ENCODE peak calls at places on chromosomes 12 and 14, in six cellular contexts. M, V, W, F, O and R are unnamed samples.

GRCh38 chr12:59928416-59928815 is 332.6 kb downstream of the SLC16A7 start:
- DNase-seq in M (no peak), V (no peak), W (no peak), F (peak), O (no peak), R (no peak)

GRCh38 chr14:64723691-64724577 is 19.7 kb downstream of the PLEKHG3 start:
- DNase-seq in M (no peak), V (no peak), W (no peak), F (no peak), O (no peak), R (no peak)

GRCh38 chr12:92206596-92206995 is 61.0 kb upstream of the BTG1 start:
- DNase-seq in M (no peak), V (no peak), W (no peak), F (no peak), O (no peak), R (no peak)

GRCh38 chr14:21528381-21529348 is 2.5 kb upstream of the SALL2 start:
- DNase-seq in M (no peak), V (no peak), W (no peak), F (peak), O (no peak), R (no peak)

GRCh38 chr12:109600481-109600880 is 26.9 kb downstream of the MVK start:
- DNase-seq in M (no peak), V (no peak), W (no peak), F (no peak), O (no peak), R (no peak)

GRCh38 chr14:104751539-104752337 is 1.2 kb upstream of the SIVA1 start:
- DNase-seq in M (no peak), V (no peak), W (no peak), F (no peak), O (no peak), R (no peak)

GRCh38 chr14:98227000-98227726 is 1044.8 kb downstream of the BCL11B start:
- DNase-seq in M (no peak), V (no peak), W (no peak), F (no peak), O (no peak), R (no peak)

GRCh38 chr14:104313674-104314073 is 175.3 kb downstream of the KIF26A start:
- DNase-seq in M (no peak), V (no peak), W (no peak), F (no peak), O (no peak), R (no peak)

GRCh38 chr14:98198385-98198784 is 1073.6 kb downstream of the BCL11B start:
- DNase-seq in M (no peak), V (no peak), W (no peak), F (no peak), O (no peak), R (no peak)

GRCh38 chr14:86646688-86647687 is 1117.0 kb downstream of the FLRT2 start:
- DNase-seq in M (no peak), V (no peak), W (no peak), F (peak), O (no peak), R (no peak)

GRCh38 chr12:63006536-63006935 is 71.6 kb upstream of the PPM1H start:
- DNase-seq in M (no peak), V (no peak), W (no peak), F (no peak), O (no peak), R (no peak)

GRCh38 chr12:47328831-47329545 is 249.2 kb upstream of the AMIGO2 start:
- DNase-seq in M (no peak), V (peak), W (no peak), F (peak), O (no peak), R (no peak)

GRCh38 chr14:75123991-75124390 is 2.9 kb downstream of the NEK9 start:
- DNase-seq in M (no peak), V (no peak), W (no peak), F (peak), O (no peak), R (no peak)

GRCh38 chr12:116515674-116516073 is 43.5 kb upstream of the MAP1LC3B2 start:
- DNase-seq in M (no peak), V (no peak), W (no peak), F (no peak), O (no peak), R (no peak)

GRCh38 chr12:66497000-66497897 is 181.6 kb downstream of the GRIP1 start:
- DNase-seq in M (no peak), V (no peak), W (no peak), F (no peak), O (no peak), R (no peak)

GRCh38 chr12:107400686-107401447 is 284.7 kb upstream of the PWP1 start:
- DNase-seq in M (no peak), V (no peak), W (no peak), F (peak), O (no peak), R (no peak)

GRCh38 chr12:59742831-59743230 is 147.0 kb downstream of the SLC16A7 start:
- DNase-seq in M (no peak), V (no peak), W (no peak), F (peak), O (no peak), R (no peak)

GRCh38 chr12:14284189-14284722 is 81.2 kb upstream of the ATF7IP start:
- DNase-seq in M (no peak), V (no peak), W (no peak), F (peak), O (no peak), R (no peak)

GRCh38 chr12:71556881-71557280 is 106.8 kb downstream of the ZFC3H1 start:
- DNase-seq in M (no peak), V (peak), W (no peak), F (peak), O (no peak), R (no peak)

GRCh38 chr14:61671086-61671485 is 24.2 kb upstream of the HIF1A start:
- DNase-seq in M (no peak), V (no peak), W (no peak), F (no peak), O (no peak), R (no peak)

GRCh38 chr12:49126852-49127763 is 4.1 kb downstream of the TUBA1B start:
- DNase-seq in M (no peak), V (no peak), W (no peak), F (no peak), O (no peak), R (no peak)

GRCh38 chr14:70096866-70097265 is 91.9 kb downstream of the SLC8A3 start:
- DNase-seq in M (peak), V (no peak), W (no peak), F (peak), O (no peak), R (no peak)

GRCh38 chr12:90024261-90024660 is 315.6 kb upstream of the ATP2B1 start:
- DNase-seq in M (no peak), V (peak), W (no peak), F (peak), O (no peak), R (no peak)

GRCh38 chr12:117068492-117068891 is 30.7 kb downstream of the TESC start:
- DNase-seq in M (no peak), V (no peak), W (no peak), F (no peak), O (no peak), R (no peak)

GRCh38 chr12:44716681-44717080 is 159.4 kb downstream of the NELL2 start:
- DNase-seq in M (no peak), V (no peak), W (no peak), F (no peak), O (no peak), R (no peak)

GRCh38 chr12:128069359-128069997 is 197.5 kb upstream of the TMEM132C start:
- DNase-seq in M (peak), V (no peak), W (no peak), F (peak), O (peak), R (no peak)

GRCh38 chr12:12683725-12684124 is 12.3 kb downstream of the GPR19 start:
- DNase-seq in M (no peak), V (no peak), W (no peak), F (no peak), O (no peak), R (no peak)

GRCh38 chr14:39025810-39026627 is 77.0 kb downstream of the SEC23A start:
- DNase-seq in M (no peak), V (no peak), W (no peak), F (no peak), O (no peak), R (no peak)

GRCh38 chr12:1584326-1584725 is 10.1 kb downstream of the FBXL14 start:
- DNase-seq in M (no peak), V (no peak), W (no peak), F (no peak), O (no peak), R (no peak)

GRCh38 chr14:99248761-99249171 is 23.2 kb downstream of the BCL11B start:
- DNase-seq in M (no peak), V (no peak), W (no peak), F (no peak), O (no peak), R (no peak)

GRCh38 chr14:83470466-83470865 is 1936.8 kb upstream of the SEL1L start:
- DNase-seq in M (no peak), V (no peak), W (no peak), F (no peak), O (no peak), R (no peak)

GRCh38 chr14:71722885-71723284 is 209.3 kb upstream of the RGS6 start:
- DNase-seq in M (no peak), V (no peak), W (no peak), F (no peak), O (peak), R (no peak)

GRCh38 chr14:71721791-71722190 is 210.4 kb upstream of the RGS6 start:
- DNase-seq in M (no peak), V (no peak), W (no peak), F (no peak), O (no peak), R (no peak)

GRCh38 chr14:71725802-71726638 is 206.2 kb upstream of the RGS6 start:
- DNase-seq in M (no peak), V (no peak), W (no peak), F (peak), O (no peak), R (no peak)

GRCh38 chr14:71716371-71716770 is 215.9 kb upstream of the RGS6 start:
- DNase-seq in M (no peak), V (no peak), W (no peak), F (peak), O (no peak), R (no peak)

GRCh38 chr14:71720978-71721624 is 211.1 kb upstream of the RGS6 start:
- DNase-seq in M (peak), V (no peak), W (no peak), F (peak), O (peak), R (no peak)
- TF ChIP-seq CTCF in M (peak), V (peak), W (peak), F (peak), O (no peak), R (peak)

GRCh38 chr14:106044949-106045596 is 518.7 kb downstream of the TMEM121 start:
- DNase-seq in M (no peak), V (no peak), W (no peak), F (no peak), O (peak), R (no peak)
- TF ChIP-seq CTCF in M (no peak), V (no peak), W (peak), F (peak), O (no peak), R (no peak)

GRCh38 chr14:77470192-77470870 is 12.4 kb downstream of the AHSA1 start:
- DNase-seq in M (no peak), V (no peak), W (no peak), F (no peak), O (peak), R (no peak)

GRCh38 chr14:77474763-77475162 is 16.9 kb downstream of the AHSA1 start:
- DNase-seq in M (no peak), V (no peak), W (no peak), F (no peak), O (no peak), R (no peak)

GRCh38 chr14:77469041-77469440 is 11.1 kb downstream of the AHSA1 start:
- DNase-seq in M (no peak), V (no peak), W (peak), F (no peak), O (peak), R (no peak)

GRCh38 chr14:77467801-77468200 is 9.9 kb downstream of the AHSA1 start:
- DNase-seq in M (no peak), V (no peak), W (no peak), F (no peak), O (no peak), R (no peak)

DNA sequence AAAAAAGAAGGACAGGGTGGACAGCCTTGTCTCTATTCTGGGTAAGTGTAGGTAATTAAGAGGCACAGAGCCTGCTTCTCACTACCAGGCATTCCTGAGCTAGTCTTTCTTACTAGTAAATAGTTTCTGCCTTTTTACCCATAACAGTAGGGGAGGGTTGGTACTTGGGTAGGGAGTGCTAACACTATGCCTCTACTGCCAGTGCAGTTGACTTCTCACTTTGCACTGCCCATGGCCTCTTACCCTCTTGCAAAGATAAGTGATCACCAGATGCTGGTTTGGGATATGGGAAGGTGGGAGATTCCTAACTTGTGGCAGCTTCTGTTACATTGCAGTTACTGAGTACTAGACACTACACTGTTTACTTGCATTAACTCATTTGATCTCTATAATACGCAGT is 11.6 kb downstream of the AHSA1 start:
- DNase-seq in M (no peak), V (no peak), W (no peak), F (no peak), O (no peak), R (no peak)
- TF ChIP-seq CTCF in M (no peak), V (no peak), W (no peak), F (no peak), O (no peak), R (no peak)

GRCh38 chr14:49052516-49052915 is 533.7 kb downstream of the RPS29 start:
- DNase-seq in M (no peak), V (no peak), W (no peak), F (peak), O (no peak), R (no peak)

GRCh38 chr14:49057838-49058510 is 528.2 kb downstream of the RPS29 start:
- DNase-seq in M (no peak), V (no peak), W (no peak), F (no peak), O (no peak), R (no peak)
- TF ChIP-seq CTCF in M (no peak), V (no peak), W (no peak), F (no peak), O (no peak), R (no peak)

GRCh38 chr14:102592969-102593840 is 756 bp downstream of the RCOR1 start:
- DNase-seq in M (peak), V (no peak), W (peak), F (peak), O (peak), R (peak)
- TF ChIP-seq CTCF in M (no peak), V (peak), W (peak), F (peak), O (peak), R (peak)

DNA sequence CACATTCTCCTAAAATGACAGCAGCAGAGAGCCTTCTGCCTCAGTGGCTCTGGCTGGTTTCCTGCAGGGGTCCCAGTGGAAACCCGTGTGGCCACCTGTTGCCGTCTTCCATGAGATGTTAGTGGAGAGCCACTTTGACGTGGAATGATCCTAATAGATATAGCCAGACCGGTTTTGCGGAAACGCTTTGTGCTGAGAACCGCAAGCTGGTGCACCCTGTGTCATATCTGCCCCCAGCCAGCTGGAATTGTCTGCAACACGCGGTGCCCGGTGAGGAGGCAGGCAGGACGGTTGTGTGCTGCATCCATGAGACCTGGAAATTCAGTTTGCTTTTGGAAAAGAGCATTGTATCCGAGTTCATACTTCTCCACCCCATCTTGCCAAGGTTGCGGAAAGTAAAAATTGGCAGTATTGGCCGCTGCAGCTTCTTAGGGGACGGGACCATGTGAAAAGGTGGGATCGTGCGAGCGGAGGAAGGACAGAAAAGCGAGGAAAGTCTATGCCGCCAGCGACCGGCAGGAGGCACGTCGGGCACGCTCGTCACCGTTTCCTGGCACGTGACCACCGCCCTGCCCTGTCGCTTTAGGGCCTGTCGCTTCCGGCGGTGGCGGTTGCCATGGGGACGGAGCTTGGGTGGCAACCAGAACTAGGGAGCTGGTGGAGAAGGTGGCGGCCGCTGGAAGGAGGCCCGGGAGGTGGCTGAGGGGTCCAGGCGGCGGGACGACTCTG is at the start of gene CFAP251:
- DNase-seq in M (peak), V (no peak), W (peak), F (peak), O (peak), R (peak)
- TF ChIP-seq CTCF in M (peak), V (peak), W (peak), F (peak), O (peak), R (peak)